ENCODE peak calls at places on chromosomes 2 and 18, in eight cellular contexts. B, Y, X, T, V, N, D and F are unnamed samples. For H3K4me1 and H3K36me3, the result is how much of the 10 kb centered on the place peaks cover.

GRCh38 chr2:74957886-74958276 is 562 bp upstream of the POLE4 start:
- DNase-seq in B (no peak), Y (no peak), X (no peak), T (no peak), V (no peak), N (no peak), D (peak), F (no peak)

GRCh38 chr2:235839974-235840373 is 328.2 kb downstream of the GBX2 start:
- DNase-seq in B (no peak), Y (no peak), X (no peak), T (no peak), V (no peak), N (no peak), D (no peak), F (no peak)

GRCh38 chr2:64440831-64441230 is 13.1 kb upstream of the LGALSL start:
- DNase-seq in B (no peak), Y (no peak), X (no peak), T (no peak), V (no peak), N (no peak), D (no peak), F (no peak)

GRCh38 chr18:63869374-63869773 is 18.1 kb upstream of the SERPINB2 start:
- DNase-seq in B (peak), Y (no peak), X (no peak), T (no peak), V (no peak), N (no peak), D (no peak), F (peak)

GRCh38 chr2:46366675-46367067 is 69.5 kb downstream of the EPAS1 start:
- DNase-seq in B (no peak), Y (no peak), X (no peak), T (no peak), V (no peak), N (no peak), D (no peak), F (no peak)

GRCh38 chr2:231399853-231400667 is 4.5 kb downstream of the B3GNT7 start:
- DNase-seq in B (peak), Y (peak), X (peak), T (no peak), V (no peak), N (peak), D (no peak), F (no peak)

GRCh38 chr2:16264931-16265540 is 324.7 kb downstream of the MYCN start:
- DNase-seq in B (no peak), Y (no peak), X (no peak), T (no peak), V (no peak), N (no peak), D (no peak), F (no peak)

GRCh38 chr18:76212958-76213357 is 282.1 kb downstream of the ZNF516 start:
- DNase-seq in B (no peak), Y (no peak), X (no peak), T (no peak), V (no peak), N (no peak), D (no peak), F (no peak)

GRCh38 chr2:199455533-199456382 is 2.0 kb downstream of the SATB2 start:
- DNase-seq in B (peak), Y (no peak), X (peak), T (peak), V (peak), N (peak), D (peak), F (peak)

GRCh38 chr18:71028285-71028762 is 739.5 kb downstream of the SOCS6 start:
- DNase-seq in B (no peak), Y (no peak), X (peak), T (no peak), V (no peak), N (no peak), D (no peak), F (no peak)

DNA sequence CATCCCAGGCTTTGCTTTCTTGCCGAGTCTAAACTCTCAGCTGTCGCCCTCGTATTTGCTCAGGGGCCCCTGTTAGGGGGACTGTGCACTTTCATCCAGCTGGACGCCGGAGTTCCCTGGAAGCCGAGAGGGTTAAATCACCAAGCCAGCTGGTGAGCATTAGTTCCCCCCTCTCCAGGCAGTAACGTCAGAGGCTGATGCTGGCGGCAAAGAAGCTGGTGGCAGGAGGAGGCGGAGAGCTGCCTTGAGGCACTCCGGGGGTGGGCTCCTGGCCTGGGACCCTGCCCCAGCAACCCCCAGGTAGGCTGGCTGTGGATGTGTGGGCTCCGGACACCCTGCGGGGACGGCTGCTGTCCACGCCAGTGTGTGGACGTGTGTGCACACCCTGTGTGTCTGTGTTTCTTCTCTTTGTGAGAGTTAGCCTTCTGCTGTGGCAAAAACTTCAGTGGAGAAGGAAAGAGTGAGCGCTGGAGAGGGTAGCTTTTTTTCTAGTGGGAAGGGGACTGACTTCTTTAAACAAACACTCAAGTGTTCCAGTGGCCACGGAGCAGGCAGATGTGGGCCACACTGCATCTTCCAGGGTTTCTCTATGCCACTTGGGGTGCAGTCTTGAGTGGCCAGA is 84.7 kb downstream of the GLI2 start:
- DNase-seq in B (peak), Y (peak), X (no peak), T (peak), V (no peak), N (no peak), D (peak), F (no peak)
- H3K4me1 ChIP-seq in B (under half), Y (under half), X (under half), T (under half), V (under half), N (under half), D (under half), F (under half)

GRCh38 chr2:159088906-159089305 is 120.5 kb downstream of the TANC1 start:
- DNase-seq in B (no peak), Y (no peak), X (no peak), T (no peak), V (no peak), N (no peak), D (no peak), F (no peak)
- H3K36me3 ChIP-seq in B (under half), Y (under half), X (under half), T (under half), V (under half), N (under half), D (under half), F (under half)

DNA sequence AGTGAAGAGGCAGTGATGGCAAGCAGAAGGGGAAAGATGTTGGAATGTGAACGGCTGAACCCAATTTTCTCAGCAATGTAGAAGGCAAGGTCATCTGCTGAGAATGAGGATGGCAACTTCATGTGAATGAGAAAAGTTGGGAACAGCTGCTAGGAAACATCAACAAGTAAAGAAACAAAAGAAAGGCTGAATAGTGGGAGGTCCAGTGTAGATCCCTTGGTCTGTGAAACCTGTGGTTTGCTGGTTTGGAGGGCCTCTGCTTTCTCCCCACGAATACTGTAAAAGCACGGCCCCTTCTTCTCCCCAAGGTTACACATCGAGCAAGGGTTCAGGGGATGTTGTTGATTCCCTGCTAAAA is 27.3 kb downstream of the MARCHF4 start:
- DNase-seq in B (no peak), Y (no peak), X (no peak), T (no peak), V (no peak), N (no peak), D (peak), F (no peak)
- H3K4me1 ChIP-seq in B (under half), Y (under half), X (under half), T (under half), V (under half), N (under half), D (half or more), F (under half)

GRCh38 chr18:43952398-43952797 is 675.1 kb upstream of the SYT4 start:
- DNase-seq in B (peak), Y (no peak), X (no peak), T (no peak), V (no peak), N (no peak), D (peak), F (no peak)

GRCh38 chr18:43950062-43950461 is 672.8 kb upstream of the SYT4 start:
- DNase-seq in B (no peak), Y (no peak), X (no peak), T (no peak), V (no peak), N (no peak), D (no peak), F (no peak)

DNA sequence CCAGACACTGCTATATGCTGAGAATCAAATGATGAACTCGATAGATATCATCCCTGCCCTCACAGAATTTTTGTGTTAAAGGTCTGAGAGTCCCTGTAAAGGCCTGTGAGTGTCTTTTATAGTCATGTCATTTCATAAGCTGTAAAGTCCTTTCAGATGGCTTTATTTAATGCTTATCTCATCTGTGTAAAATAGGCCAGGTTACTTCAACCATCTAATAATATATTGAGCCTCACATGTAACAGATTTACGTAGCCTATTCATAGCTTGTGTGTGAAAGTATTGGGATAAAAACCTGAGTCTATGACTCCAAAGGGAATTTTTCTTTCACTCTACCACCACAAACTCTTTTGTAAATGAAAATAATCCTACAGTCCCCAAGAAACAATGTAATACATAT is 672.0 kb upstream of the SYT4 start:
- DNase-seq in B (no peak), Y (no peak), X (no peak), T (no peak), V (no peak), N (no peak), D (no peak), F (no peak)
- H3K36me3 ChIP-seq in B (under half), Y (under half), X (under half), T (under half), V (under half), N (under half), D (under half), F (under half)